ENCODE peak calls at places on chromosomes 5 and 9, in ten cellular contexts. D, O, V, A, J, H, L, X, W and Q are unnamed samples.

GRCh38 chr9:121841771-121842611 is 190.6 kb downstream of the DAB2IP start:
- DNase-seq in L (no peak), O (no peak), D (no peak), A (no peak), V (no peak), H (no peak), J (no peak), X (no peak), W (no peak), Q (no peak)

GRCh38 chr5:79795764-79796398 is 106.2 kb downstream of the CMYA5 start:
- DNase-seq in V (no peak), D (no peak), H (no peak), A (no peak), J (no peak), O (no peak), X (peak), L (no peak), W (no peak), Q (no peak)

GRCh38 chr5:56402273-56403223 is 169.4 kb upstream of the ANKRD55 start:
- DNase-seq in D (no peak), X (no peak), W (no peak), J (no peak), O (no peak), H (no peak), L (no peak), A (no peak), V (no peak), Q (no peak)

GRCh38 chr9:101977614-101978210 is 239.3 kb upstream of the GRIN3A start:
- DNase-seq in X (peak), H (no peak), L (no peak), J (no peak), V (no peak), A (no peak), D (no peak), O (peak), W (no peak), Q (no peak)

GRCh38 chr9:14153310-14153720 is 160.6 kb downstream of the NFIB start:
- DNase-seq in W (no peak), L (no peak), A (no peak), D (peak), X (no peak), V (no peak), H (no peak), J (no peak), O (no peak), Q (no peak)

GRCh38 chr5:1502046-1502736 is 21.6 kb downstream of the LPCAT1 start:
- DNase-seq in J (peak), W (no peak), X (no peak), V (peak), D (no peak), L (peak), O (no peak), H (peak), A (no peak), Q (no peak)

GRCh38 chr9:112299514-112299913 is 33.9 kb downstream of the PTBP3 start:
- DNase-seq in J (no peak), A (no peak), O (peak), L (no peak), V (no peak), X (peak), D (no peak), W (no peak), H (no peak), Q (no peak)

GRCh38 chr9:114911167-114911821 is 19.1 kb downstream of the TNFSF8 start:
- DNase-seq in D (peak), L (no peak), H (no peak), O (peak), X (peak), W (no peak), V (no peak), A (no peak), J (peak), Q (peak)

GRCh38 chr9:33024966-33025571 is at the start of gene DNAJA1:
- DNase-seq in V (peak), J (peak), D (peak), H (peak), L (peak), W (peak), A (peak), O (peak), X (peak), Q (peak)

GRCh38 chr5:35308391-35308790 is 78.1 kb upstream of the PRLR start:
- DNase-seq in W (no peak), J (no peak), H (no peak), L (no peak), O (no peak), D (no peak), X (no peak), V (no peak), A (no peak), Q (peak)

GRCh38 chr9:114285166-114285867 is 37.6 kb upstream of the ORM1 start:
- DNase-seq in O (no peak), A (no peak), X (no peak), W (no peak), D (peak), H (no peak), L (no peak), V (peak), J (no peak), Q (peak)

GRCh38 chr5:22372376-22372775 is 480.8 kb downstream of the CDH12 start:
- DNase-seq in H (no peak), L (no peak), D (no peak), O (no peak), A (no peak), W (no peak), V (no peak), X (peak), J (no peak), Q (no peak)

GRCh38 chr5:149500922-149501582 is 50.2 kb downstream of the CSNK1A1 start:
- DNase-seq in O (no peak), H (no peak), A (no peak), J (no peak), V (no peak), X (no peak), W (peak), L (no peak), D (no peak), Q (no peak)

GRCh38 chr9:134182554-134183219 is 18.3 kb upstream of the RNU6ATAC start:
- DNase-seq in J (no peak), W (no peak), H (no peak), X (peak), L (no peak), V (peak), O (no peak), A (no peak), D (peak), Q (no peak)

GRCh38 chr5:174769005-174769404 is 44.6 kb downstream of the MSX2 start:
- DNase-seq in O (no peak), V (no peak), W (no peak), D (no peak), A (no peak), X (no peak), L (no peak), J (no peak), H (no peak), Q (no peak)

GRCh38 chr5:171624396-171624795 is 161.2 kb upstream of the SMIM23 start:
- DNase-seq in V (no peak), W (no peak), J (no peak), L (no peak), O (no peak), A (no peak), X (no peak), D (no peak), H (no peak), Q (no peak)

GRCh38 chr5:151624486-151624885 is 33.4 kb upstream of the FAT2 start:
- DNase-seq in J (no peak), A (no peak), L (no peak), H (no peak), D (no peak), V (no peak), O (no peak), X (no peak), W (no peak), Q (no peak)

GRCh38 chr9:26746357-26747072 is 146.1 kb downstream of the CAAP1 start:
- DNase-seq in A (no peak), V (no peak), D (no peak), W (no peak), L (no peak), O (peak), H (no peak), X (peak), J (no peak), Q (no peak)

GRCh38 chr5:171907731-171908343 is 98.6 kb downstream of the FBXW11 start:
- DNase-seq in D (peak), A (no peak), H (no peak), O (peak), V (no peak), L (peak), X (peak), W (peak), J (peak), Q (peak)

GRCh38 chr9:89740722-89741121 is 135.9 kb downstream of the GADD45G start:
- DNase-seq in D (no peak), J (peak), A (no peak), H (no peak), V (no peak), W (no peak), X (no peak), O (no peak), L (peak), Q (no peak)

GRCh38 chr9:72592501-72593403 is 71.3 kb downstream of the TMC1 start:
- DNase-seq in V (no peak), O (peak), X (peak), H (no peak), D (peak), W (no peak), J (peak), A (no peak), L (no peak), Q (peak)

GRCh38 chr5:8843766-8844165 is 702.1 kb downstream of the SEMA5A start:
- DNase-seq in L (no peak), O (no peak), H (peak), V (no peak), A (no peak), D (no peak), W (peak), X (no peak), J (no peak), Q (no peak)

GRCh38 chr5:8844847-8845246 is 701.0 kb downstream of the SEMA5A start:
- DNase-seq in X (no peak), L (no peak), D (no peak), V (no peak), H (no peak), W (no peak), J (no peak), A (no peak), O (no peak), Q (no peak)

GRCh38 chr5:8845316-8845715 is 700.6 kb downstream of the SEMA5A start:
- DNase-seq in D (no peak), L (no peak), X (peak), V (no peak), H (no peak), J (no peak), A (no peak), W (no peak), O (no peak), Q (no peak)

GRCh38 chr5:8844206-8844605 is 701.7 kb downstream of the SEMA5A start:
- DNase-seq in L (no peak), J (no peak), A (no peak), W (no peak), O (no peak), D (no peak), X (no peak), V (no peak), H (no peak), Q (no peak)

GRCh38 chr5:8842906-8843590 is 702.8 kb downstream of the SEMA5A start:
- DNase-seq in L (no peak), W (no peak), D (peak), J (no peak), X (peak), H (no peak), A (no peak), O (no peak), V (no peak), Q (no peak)
- TF ChIP-seq CTCF in L (no peak), W (peak), D (peak), J (no peak), X (peak), H (no peak), A (no peak), O (no peak), V (no peak), Q (no peak)

GRCh38 chr9:18985464-18985951 is 47.5 kb downstream of the SAXO1 start:
- DNase-seq in D (no peak), O (no peak), A (no peak), X (no peak), L (no peak), V (no peak), H (no peak), W (peak), J (no peak), Q (peak)
- TF ChIP-seq CTCF in D (no peak), O (no peak), A (no peak), X (no peak), L (no peak), V (no peak), H (no peak), W (no peak), J (no peak), Q (no peak)

DNA sequence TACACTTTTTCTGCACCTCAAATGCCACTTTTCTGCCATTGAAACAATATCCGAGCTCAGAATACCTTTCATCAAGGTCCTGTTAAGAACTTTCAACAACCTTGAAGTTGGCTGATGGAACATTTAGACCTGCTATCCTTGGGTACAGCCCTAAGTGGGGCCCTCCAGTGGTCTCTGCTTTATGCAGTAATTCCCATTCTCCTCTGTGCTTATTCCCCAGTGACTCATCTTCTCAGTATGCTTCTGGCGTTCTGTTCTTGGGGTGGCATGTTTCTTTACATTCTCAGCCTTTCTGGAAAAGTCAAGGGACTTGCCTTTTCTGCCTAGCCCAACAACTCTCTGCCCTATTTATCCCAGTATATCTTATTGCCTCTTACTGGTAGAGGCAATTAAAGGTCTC is 7.1 kb downstream of the ANP32B start:
- DNase-seq in W (peak), A (no peak), D (no peak), L (no peak), O (no peak), X (peak), H (no peak), V (no peak), J (no peak), Q (no peak)
- TF ChIP-seq CTCF in W (peak), A (no peak), D (no peak), L (no peak), O (no peak), X (peak), H (no peak), V (no peak), J (no peak), Q (no peak)

GRCh38 chr5:113760486-113760885 is 247.0 kb downstream of the YTHDC2 start:
- DNase-seq in H (no peak), V (no peak), L (no peak), O (no peak), D (no peak), A (no peak), J (no peak), X (peak), W (no peak), Q (no peak)

GRCh38 chr5:113761594-113761993 is 248.1 kb downstream of the YTHDC2 start:
- DNase-seq in V (no peak), O (no peak), A (no peak), D (no peak), L (no peak), X (no peak), J (no peak), W (no peak), H (no peak), Q (no peak)

GRCh38 chr5:113757508-113757907 is 244.0 kb downstream of the YTHDC2 start:
- DNase-seq in A (no peak), X (no peak), L (no peak), D (no peak), O (no peak), H (no peak), J (no peak), W (no peak), V (no peak), Q (no peak)

GRCh38 chr5:113764382-113764781 is 250.9 kb downstream of the YTHDC2 start:
- DNase-seq in V (no peak), O (no peak), W (no peak), L (no peak), J (no peak), X (no peak), H (no peak), D (no peak), A (no peak), Q (no peak)

GRCh38 chr5:113759505-113760145 is 246.1 kb downstream of the YTHDC2 start:
- DNase-seq in A (no peak), H (no peak), X (no peak), D (no peak), W (no peak), V (no peak), L (no peak), J (no peak), O (no peak), Q (no peak)
- TF ChIP-seq CTCF in A (no peak), H (no peak), X (no peak), D (no peak), W (no peak), V (no peak), L (no peak), J (no peak), O (no peak), Q (no peak)

GRCh38 chr5:72817076-72817476 is 615 bp downstream of the TNPO1 start:
- DNase-seq in L (no peak), O (peak), V (peak), D (peak), W (no peak), A (no peak), X (peak), J (peak), H (peak), Q (no peak)

GRCh38 chr5:72817639-72818266 is 1.3 kb downstream of the TNPO1 start:
- DNase-seq in O (no peak), L (no peak), D (no peak), V (no peak), W (no peak), A (no peak), H (no peak), X (no peak), J (no peak), Q (no peak)

GRCh38 chr5:72815580-72816296 is 723 bp upstream of the TNPO1 start:
- DNase-seq in W (no peak), O (no peak), D (no peak), A (no peak), X (no peak), J (no peak), V (no peak), H (no peak), L (no peak), Q (no peak)

GRCh38 chr5:72814864-72815263 is 1.6 kb upstream of the TNPO1 start:
- DNase-seq in L (no peak), W (no peak), X (no peak), D (no peak), H (no peak), O (no peak), A (no peak), J (no peak), V (no peak), Q (no peak)

GRCh38 chr5:72816297-72817075 is at the start of gene TNPO1:
- DNase-seq in A (peak), X (peak), V (peak), J (peak), H (peak), L (peak), W (peak), D (peak), O (peak), Q (peak)
- TF ChIP-seq CTCF in A (no peak), X (no peak), V (no peak), J (no peak), H (no peak), L (no peak), W (no peak), D (no peak), O (no peak), Q (no peak)

GRCh38 chr9:96417051-96417586 is 1.1 kb downstream of the ZNF367 start:
- DNase-seq in J (peak), W (no peak), A (peak), H (peak), V (peak), D (peak), L (peak), X (peak), O (peak), Q (peak)
- TF ChIP-seq CTCF in J (no peak), W (peak), A (no peak), H (no peak), V (peak), D (no peak), L (no peak), X (peak), O (peak), Q (no peak)

DNA sequence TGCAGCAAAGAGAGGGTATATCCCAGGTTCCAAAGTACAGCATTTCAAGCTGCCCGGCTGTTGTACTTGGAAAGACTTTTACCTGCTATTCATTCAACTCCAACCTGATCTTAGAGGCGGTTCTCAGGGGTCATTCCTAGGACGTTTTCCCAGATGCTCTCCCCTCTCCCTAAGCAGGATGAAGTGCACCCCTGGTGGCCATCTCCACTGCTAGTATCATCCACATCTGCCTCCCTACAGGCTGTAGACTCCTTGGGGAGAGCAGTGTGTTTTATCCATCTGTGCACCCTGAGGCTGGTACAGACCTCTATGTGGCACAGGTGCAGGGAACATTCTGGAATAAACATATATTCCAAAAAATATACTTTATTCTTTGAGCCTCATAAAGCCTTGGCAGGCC is 56.8 kb downstream of the PTPN3 start:
- DNase-seq in V (no peak), J (no peak), D (peak), X (no peak), L (no peak), O (peak), W (no peak), H (no peak), A (no peak), Q (no peak)
- TF ChIP-seq CTCF in V (no peak), J (no peak), D (peak), X (peak), L (no peak), O (no peak), W (peak), H (no peak), A (no peak), Q (no peak)